ENCODE peak calls at places on chromosome X, in six cellular contexts. One of them, this sample, is unnamed.

GRCh38 chrX:40622741-40623536 is at the start of gene MPC1L:
- DNase-seq in spleen: no peak
- DNase-seq in RWPE2: no peak
- DNase-seq in psoas muscle: no peak
- DNase-seq in fibroblast of lung: no peak
- DNase-seq in cardiac muscle cell: no peak
- DNase-seq in this sample: no peak

GRCh38 chrX:71550578-71550977 is 17.7 kb downstream of the OGT start:
- DNase-seq in spleen: no peak
- DNase-seq in RWPE2: no peak
- DNase-seq in psoas muscle: no peak
- DNase-seq in fibroblast of lung: no peak
- DNase-seq in cardiac muscle cell: no peak
- DNase-seq in this sample: no peak

GRCh38 chrX:78514852-78515251 is 144.3 kb downstream of the RTL3 start:
- DNase-seq in spleen: no peak
- DNase-seq in RWPE2: no peak
- DNase-seq in psoas muscle: no peak
- DNase-seq in fibroblast of lung: peak
- DNase-seq in cardiac muscle cell: peak
- DNase-seq in this sample: no peak

GRCh38 chrX:3184176-3184930 is 143.1 kb downstream of the ARSF start:
- DNase-seq in spleen: no peak
- DNase-seq in RWPE2: no peak
- DNase-seq in psoas muscle: no peak
- DNase-seq in fibroblast of lung: peak
- DNase-seq in cardiac muscle cell: no peak
- DNase-seq in this sample: peak

GRCh38 chrX:139823806-139824205 is 109.0 kb downstream of the ATP11C start:
- DNase-seq in spleen: no peak
- DNase-seq in RWPE2: no peak
- DNase-seq in psoas muscle: no peak
- DNase-seq in fibroblast of lung: peak
- DNase-seq in cardiac muscle cell: no peak
- DNase-seq in this sample: no peak

GRCh38 chrX:38870386-38870895 is 69.2 kb downstream of the MID1IP1 start:
- DNase-seq in spleen: no peak
- DNase-seq in RWPE2: no peak
- DNase-seq in psoas muscle: peak
- DNase-seq in fibroblast of lung: peak
- DNase-seq in cardiac muscle cell: no peak
- DNase-seq in this sample: no peak

GRCh38 chrX:138885886-138886285 is 174.4 kb upstream of the FGF13 start:
- DNase-seq in spleen: no peak
- DNase-seq in RWPE2: no peak
- DNase-seq in psoas muscle: no peak
- DNase-seq in fibroblast of lung: peak
- DNase-seq in cardiac muscle cell: no peak
- DNase-seq in this sample: no peak

GRCh38 chrX:134000260-134001245 is 15.2 kb upstream of the GPC3 start:
- DNase-seq in spleen: no peak
- DNase-seq in RWPE2: no peak
- DNase-seq in psoas muscle: no peak
- DNase-seq in fibroblast of lung: no peak
- DNase-seq in cardiac muscle cell: no peak
- DNase-seq in this sample: no peak

GRCh38 chrX:53685711-53686110 is 808 bp downstream of the HUWE1 start:
- DNase-seq in spleen: no peak
- DNase-seq in RWPE2: no peak
- DNase-seq in psoas muscle: no peak
- DNase-seq in fibroblast of lung: no peak
- DNase-seq in cardiac muscle cell: no peak
- DNase-seq in this sample: no peak

GRCh38 chrX:107738272-107738671 is 37.3 kb downstream of the TSC22D3 start:
- DNase-seq in spleen: peak
- DNase-seq in RWPE2: no peak
- DNase-seq in psoas muscle: no peak
- DNase-seq in fibroblast of lung: no peak
- DNase-seq in cardiac muscle cell: no peak
- DNase-seq in this sample: no peak

GRCh38 chrX:152276277-152276676 is 137.9 kb upstream of the MAGEA10 start:
- DNase-seq in spleen: no peak
- DNase-seq in RWPE2: no peak
- DNase-seq in psoas muscle: no peak
- DNase-seq in fibroblast of lung: peak
- DNase-seq in cardiac muscle cell: no peak
- DNase-seq in this sample: no peak

GRCh38 chrX:155071694-155072215 is 447 bp downstream of the BRCC3 start:
- DNase-seq in spleen: peak
- DNase-seq in RWPE2: no peak
- DNase-seq in psoas muscle: peak
- DNase-seq in fibroblast of lung: no peak
- DNase-seq in cardiac muscle cell: no peak
- DNase-seq in this sample: no peak

GRCh38 chrX:47584714-47585113 is 2.5 kb downstream of the TIMP1 start:
- DNase-seq in spleen: no peak
- DNase-seq in RWPE2: no peak
- DNase-seq in psoas muscle: no peak
- DNase-seq in fibroblast of lung: no peak
- DNase-seq in cardiac muscle cell: no peak
- DNase-seq in this sample: no peak

GRCh38 chrX:47579537-47579936 is 2.7 kb upstream of the TIMP1 start:
- DNase-seq in spleen: no peak
- DNase-seq in RWPE2: no peak
- DNase-seq in psoas muscle: no peak
- DNase-seq in fibroblast of lung: peak
- DNase-seq in cardiac muscle cell: no peak
- DNase-seq in this sample: no peak

GRCh38 chrX:47583240-47583861 is 1.1 kb downstream of the TIMP1 start:
- DNase-seq in spleen: no peak
- DNase-seq in RWPE2: no peak
- DNase-seq in psoas muscle: no peak
- DNase-seq in fibroblast of lung: no peak
- DNase-seq in cardiac muscle cell: no peak
- DNase-seq in this sample: no peak

GRCh38 chrX:47585273-47585672 is 3.0 kb downstream of the TIMP1 start:
- DNase-seq in spleen: no peak
- DNase-seq in RWPE2: no peak
- DNase-seq in psoas muscle: no peak
- DNase-seq in fibroblast of lung: no peak
- DNase-seq in cardiac muscle cell: no peak
- DNase-seq in this sample: no peak

DNA sequence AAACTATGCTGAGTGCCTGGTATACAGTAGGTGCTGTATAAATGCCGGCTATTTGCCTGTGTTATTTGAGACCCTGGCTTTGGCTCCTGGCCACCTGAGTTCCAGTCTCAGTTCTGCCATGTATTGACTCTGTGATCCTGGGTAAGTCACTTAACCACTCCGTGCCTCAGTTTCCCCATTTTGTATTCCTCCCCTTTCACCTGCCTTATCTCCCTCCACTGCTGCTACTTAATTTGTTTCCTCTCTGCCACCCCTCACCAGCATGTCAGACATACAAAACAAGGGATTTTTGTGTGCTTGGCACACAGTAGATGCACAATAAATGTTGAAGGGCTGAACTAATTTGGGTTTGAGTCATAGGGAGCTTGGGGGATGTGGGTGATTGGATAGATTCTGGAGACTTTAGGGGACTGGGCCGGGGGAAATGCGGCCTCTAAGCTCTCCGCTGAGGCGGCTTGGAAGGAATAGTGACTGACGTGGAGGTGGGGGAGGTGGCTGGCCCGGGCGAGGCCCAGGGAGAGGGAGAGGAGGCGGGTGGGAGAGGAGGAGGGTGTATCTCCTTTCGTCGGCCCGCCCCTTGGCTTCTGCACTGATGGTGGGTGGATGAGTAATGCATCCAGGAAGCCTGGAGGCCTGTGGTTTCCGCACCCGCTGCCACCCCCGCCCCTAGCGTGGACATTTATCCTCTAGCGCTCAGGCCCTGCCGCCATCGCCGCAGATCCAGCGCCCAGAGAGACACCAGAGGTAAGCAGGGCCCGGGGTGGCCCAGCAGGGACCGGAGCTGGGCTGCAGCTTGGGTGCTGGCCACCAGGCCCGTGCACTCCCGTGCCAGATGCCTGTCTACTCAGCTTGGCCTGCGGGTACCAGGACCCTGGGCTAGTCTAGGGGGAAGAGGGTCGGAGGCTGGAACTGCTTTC is at the start of gene TIMP1:
- DNase-seq in spleen: peak
- DNase-seq in RWPE2: peak
- DNase-seq in psoas muscle: peak
- DNase-seq in fibroblast of lung: peak
- DNase-seq in cardiac muscle cell: peak
- DNase-seq in this sample: peak
- H3K4me3 ChIP-seq in spleen: peak
- H3K4me3 ChIP-seq in RWPE2: peak
- H3K4me3 ChIP-seq in psoas muscle: peak
- H3K4me3 ChIP-seq in fibroblast of lung: peak
- H3K4me3 ChIP-seq in cardiac muscle cell: peak
- H3K4me3 ChIP-seq in this sample: peak

GRCh38 chrX:10636337-10636736 is 16.0 kb upstream of the MID1 start:
- DNase-seq in spleen: no peak
- DNase-seq in RWPE2: no peak
- DNase-seq in psoas muscle: no peak
- DNase-seq in fibroblast of lung: peak
- DNase-seq in cardiac muscle cell: peak
- DNase-seq in this sample: no peak
- TF ChIP-seq CTCF in spleen: no peak
- TF ChIP-seq CTCF in RWPE2: peak
- TF ChIP-seq CTCF in psoas muscle: peak
- TF ChIP-seq CTCF in fibroblast of lung: peak
- TF ChIP-seq CTCF in cardiac muscle cell: peak
- TF ChIP-seq CTCF in this sample: peak

GRCh38 chrX:13485167-13485566 is 84.2 kb upstream of the EGFL6 start:
- DNase-seq in spleen: no peak
- DNase-seq in RWPE2: no peak
- DNase-seq in psoas muscle: no peak
- DNase-seq in fibroblast of lung: no peak
- DNase-seq in cardiac muscle cell: no peak
- DNase-seq in this sample: no peak

GRCh38 chrX:13483773-13484172 is 85.6 kb upstream of the EGFL6 start:
- DNase-seq in spleen: no peak
- DNase-seq in RWPE2: no peak
- DNase-seq in psoas muscle: no peak
- DNase-seq in fibroblast of lung: no peak
- DNase-seq in cardiac muscle cell: no peak
- DNase-seq in this sample: no peak

GRCh38 chrX:13479452-13479813 is 90.0 kb upstream of the EGFL6 start:
- DNase-seq in spleen: no peak
- DNase-seq in RWPE2: no peak
- DNase-seq in psoas muscle: no peak
- DNase-seq in fibroblast of lung: no peak
- DNase-seq in cardiac muscle cell: no peak
- DNase-seq in this sample: no peak

GRCh38 chrX:13478740-13479451 is 90.5 kb upstream of the EGFL6 start:
- DNase-seq in spleen: no peak
- DNase-seq in RWPE2: no peak
- DNase-seq in psoas muscle: no peak
- DNase-seq in fibroblast of lung: no peak
- DNase-seq in cardiac muscle cell: no peak
- DNase-seq in this sample: no peak

GRCh38 chrX:13482764-13483552 is 86.4 kb upstream of the EGFL6 start:
- DNase-seq in spleen: no peak
- DNase-seq in RWPE2: no peak
- DNase-seq in psoas muscle: no peak
- DNase-seq in fibroblast of lung: no peak
- DNase-seq in cardiac muscle cell: no peak
- DNase-seq in this sample: no peak
- H3K4me3 ChIP-seq in spleen: no peak
- H3K4me3 ChIP-seq in RWPE2: no peak
- H3K4me3 ChIP-seq in psoas muscle: no peak
- H3K4me3 ChIP-seq in fibroblast of lung: no peak
- H3K4me3 ChIP-seq in cardiac muscle cell: no peak
- H3K4me3 ChIP-seq in this sample: no peak

GRCh38 chrX:118974908-118975671 is 672 bp downstream of the LONRF3 start:
- DNase-seq in spleen: peak
- DNase-seq in RWPE2: no peak
- DNase-seq in psoas muscle: peak
- DNase-seq in fibroblast of lung: peak
- DNase-seq in cardiac muscle cell: peak
- DNase-seq in this sample: no peak
- TF ChIP-seq CTCF in spleen: no peak
- TF ChIP-seq CTCF in RWPE2: no peak
- TF ChIP-seq CTCF in psoas muscle: no peak
- TF ChIP-seq CTCF in fibroblast of lung: no peak
- TF ChIP-seq CTCF in cardiac muscle cell: no peak
- TF ChIP-seq CTCF in this sample: no peak

GRCh38 chrX:64150775-64151174 is 54.7 kb downstream of the AMER1 start:
- DNase-seq in spleen: no peak
- DNase-seq in RWPE2: no peak
- DNase-seq in psoas muscle: no peak
- DNase-seq in fibroblast of lung: no peak
- DNase-seq in cardiac muscle cell: no peak
- DNase-seq in this sample: no peak

GRCh38 chrX:64151911-64152310 is 53.6 kb downstream of the AMER1 start:
- DNase-seq in spleen: no peak
- DNase-seq in RWPE2: no peak
- DNase-seq in psoas muscle: no peak
- DNase-seq in fibroblast of lung: no peak
- DNase-seq in cardiac muscle cell: no peak
- DNase-seq in this sample: no peak

DNA sequence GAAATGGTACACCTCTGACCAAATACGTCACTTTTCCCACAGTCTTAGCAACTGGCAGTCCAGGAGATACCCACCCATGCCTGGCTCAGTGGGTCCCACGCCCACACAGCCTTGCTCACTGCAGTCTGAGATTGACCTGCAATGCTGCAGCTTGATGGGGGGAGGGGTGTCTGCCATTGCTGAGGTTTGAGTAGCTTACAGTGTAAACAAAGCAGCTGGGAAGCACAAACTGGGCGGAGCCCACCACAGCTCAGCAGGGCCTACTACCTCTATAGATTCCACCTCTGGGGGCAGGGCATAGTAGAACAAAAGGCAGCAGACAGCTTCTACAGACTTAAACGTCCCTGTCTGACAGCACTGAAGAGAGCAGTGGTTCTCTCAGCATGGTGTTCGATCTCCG is 52.7 kb downstream of the AMER1 start:
- DNase-seq in spleen: no peak
- DNase-seq in RWPE2: no peak
- DNase-seq in psoas muscle: no peak
- DNase-seq in fibroblast of lung: no peak
- DNase-seq in cardiac muscle cell: no peak
- DNase-seq in this sample: no peak
- H3K4me3 ChIP-seq in spleen: no peak
- H3K4me3 ChIP-seq in RWPE2: no peak
- H3K4me3 ChIP-seq in psoas muscle: no peak
- H3K4me3 ChIP-seq in fibroblast of lung: no peak
- H3K4me3 ChIP-seq in cardiac muscle cell: no peak
- H3K4me3 ChIP-seq in this sample: no peak

GRCh38 chrX:136488706-136489105 is 959 bp downstream of the BRS3 start:
- DNase-seq in spleen: no peak
- DNase-seq in RWPE2: no peak
- DNase-seq in psoas muscle: no peak
- DNase-seq in fibroblast of lung: no peak
- DNase-seq in cardiac muscle cell: no peak
- DNase-seq in this sample: no peak
- TF ChIP-seq CTCF in spleen: no peak
- TF ChIP-seq CTCF in RWPE2: peak
- TF ChIP-seq CTCF in psoas muscle: no peak
- TF ChIP-seq CTCF in fibroblast of lung: no peak
- TF ChIP-seq CTCF in cardiac muscle cell: no peak
- TF ChIP-seq CTCF in this sample: no peak

This sample was measured in AG04449.